ENCODE peak calls at places on chromosomes 12 and 14, in ten cellular contexts. J is NT2/D1, T is endothelial cell of umbilical vein, N is fibroblast of lung, V is endodermal cell, O is DND-41, Z is tibial artery, G is SJSA1, E is GM12878, H is GM23248. S is an unnamed sample.

GRCh38 chr12:108664338-108665258 is 30.9 kb upstream of the SELPLG start:
- DNase-seq in Z (peak; percentile 93), N (peak; percentile 91), T (peak; percentile 99), E (peak; percentile 91), O (peak; percentile 87), J (peak; percentile 85), G (peak; percentile 83), V (peak; percentile 97), H (peak; percentile 95), S (peak; percentile 93)

GRCh38 chr12:101490286-101490920 is 15.3 kb downstream of the SPIC start:
- DNase-seq in G (no peak), V (peak; percentile 87), E (no peak), Z (no peak), J (peak; percentile 67), N (no peak), T (no peak), H (peak; percentile 4), O (no peak), S (peak; percentile 72)

GRCh38 chr14:28760431-28760996 is 6.1 kb upstream of the FOXG1 start:
- DNase-seq in H (no peak), V (no peak), J (no peak), G (no peak), N (no peak), Z (no peak), T (no peak), O (no peak), E (no peak), S (no peak)

GRCh38 chr12:115230576-115230975 is 546.6 kb upstream of the TBX3 start:
- DNase-seq in E (no peak), G (no peak), Z (no peak), T (no peak), N (no peak), H (no peak), V (no peak), O (no peak), J (no peak), S (no peak)

GRCh38 chr12:70317781-70318180 is 48.3 kb upstream of the KCNMB4 start:
- DNase-seq in Z (no peak), V (no peak), T (no peak), H (no peak), G (no peak), E (peak; percentile 77), O (no peak), N (peak; percentile 26), J (no peak), S (no peak)

GRCh38 chr12:116337312-116337711 is 59.8 kb upstream of the MED13L start:
- DNase-seq in H (no peak), T (no peak), V (no peak), Z (no peak), G (no peak), J (no peak), O (no peak), N (no peak), E (no peak), S (no peak)

GRCh38 chr12:56338643-56339422 is at the start of gene IL23A:
- DNase-seq in N (peak; percentile 69), Z (no peak), J (no peak), V (peak; percentile 91), T (peak; percentile 23), G (no peak), E (peak; percentile 61), O (peak; percentile 27), H (peak; percentile 33), S (no peak)

GRCh38 chr12:95322335-95322734 is 104.7 kb downstream of the VEZT start:
- DNase-seq in H (peak; percentile 13), O (no peak), V (no peak), N (peak; percentile 40), G (peak; percentile 82), J (no peak), E (no peak), Z (no peak), T (no peak), S (no peak)

GRCh38 chr14:65019944-65020566 is 33.4 kb downstream of the FNTB start:
- DNase-seq in J (no peak), O (no peak), E (no peak), G (peak; percentile 47), H (peak; percentile 84), T (peak; percentile 82), Z (no peak), V (peak; percentile 68), N (peak; percentile 83), S (peak; percentile 76)

GRCh38 chr14:32009636-32010560 is 67.2 kb upstream of the ARHGAP5 start:
- DNase-seq in J (no peak), T (no peak), Z (no peak), V (no peak), E (no peak), O (no peak), H (no peak), G (no peak), N (no peak), S (no peak)

GRCh38 chr12:18294889-18295288 is 33.6 kb downstream of the PIK3C2G start:
- DNase-seq in V (no peak), E (no peak), Z (no peak), G (no peak), N (no peak), T (no peak), J (no peak), H (no peak), O (no peak), S (no peak)

GRCh38 chr12:3962661-3963483 is 89.7 kb upstream of the PARP11 start:
- DNase-seq in H (no peak), E (no peak), O (no peak), T (no peak), Z (peak; percentile 24), V (peak; percentile 72), G (peak; percentile 10), J (no peak), N (no peak), S (no peak)

GRCh38 chr14:104443391-104444158 is 136.0 kb upstream of the C14orf180 start:
- DNase-seq in J (no peak), H (no peak), Z (peak; percentile 11), V (peak; percentile 78), E (no peak), O (peak; percentile 3), G (no peak), N (no peak), T (no peak), S (peak; percentile 82)

GRCh38 chr14:26596722-26597030 is 1.2 kb downstream of the NOVA1 start:
- DNase-seq in H (peak; percentile 38), E (no peak), N (peak; percentile 5), V (peak; percentile 57), G (no peak), O (no peak), T (peak; percentile 28), J (no peak), Z (peak; percentile 21), S (no peak)

GRCh38 chr12:70876952-70877351 is 43.6 kb downstream of the PTPRR start:
- DNase-seq in E (no peak), N (peak; percentile 54), O (no peak), H (peak; percentile 90), T (no peak), G (no peak), J (no peak), V (peak; percentile 44), Z (no peak), S (no peak)

GRCh38 chr12:72277415-72277814 is 5.2 kb downstream of the TRHDE start:
- DNase-seq in H (peak; percentile 16), G (no peak), Z (no peak), J (no peak), E (no peak), V (no peak), T (no peak), O (no peak), N (peak; percentile 73), S (no peak)
- H3K4me3 ChIP-seq in H (no peak overlapping the region), G (peak overlapping the region; percentile 8), Z (no peak overlapping the region), J (no peak overlapping the region), E (no peak overlapping the region), V (no peak overlapping the region), T (no peak overlapping the region), O (no peak overlapping the region), N (peak overlapping the region; percentile 76), S (no peak overlapping the region)

DNA sequence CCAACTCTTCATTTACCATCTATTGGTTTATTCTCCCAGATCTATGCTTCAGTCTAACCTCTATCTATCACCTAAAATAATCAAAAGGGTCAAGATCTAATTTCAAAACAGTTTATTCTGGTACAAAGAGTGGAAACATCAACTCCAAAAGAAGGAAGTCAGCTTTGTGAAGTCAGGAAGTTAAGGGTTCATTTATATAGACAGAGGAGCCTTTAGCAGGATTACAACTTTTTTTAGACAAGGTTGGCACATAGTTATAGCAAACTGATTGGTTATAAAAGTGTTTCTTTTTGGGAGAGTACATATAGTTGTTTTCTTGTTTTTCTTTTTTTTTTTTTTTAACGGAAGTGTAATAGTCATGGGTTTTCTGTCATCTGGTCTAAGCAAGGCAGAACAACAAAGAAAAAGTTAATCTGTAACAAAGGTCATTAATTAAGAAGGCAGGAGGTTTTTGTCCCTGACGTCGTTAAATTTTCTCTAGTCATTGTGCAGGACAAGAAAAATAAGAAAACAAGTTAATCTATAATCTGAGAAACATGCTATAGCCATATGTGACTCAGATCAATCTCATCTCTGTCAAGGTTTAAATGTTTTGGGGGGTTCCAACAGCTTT is 13.0 kb upstream of the MFAP5 start:
- DNase-seq in N (no peak), H (no peak), T (peak; percentile 51), V (no peak), G (no peak), Z (no peak), O (no peak), J (no peak), E (no peak), S (no peak)
- H3K4me1 ChIP-seq in N (no peaks in the 10 kb centered on the region), H (peaks cover 5% of the 10 kb centered on the region), T (peaks cover 27% of the 10 kb centered on the region), V (no peaks in the 10 kb centered on the region), G (peaks cover 5% of the 10 kb centered on the region), Z (no peaks in the 10 kb centered on the region), O (no peaks in the 10 kb centered on the region), J (no peaks in the 10 kb centered on the region), E (no peaks in the 10 kb centered on the region), S (no peaks in the 10 kb centered on the region)

DNA sequence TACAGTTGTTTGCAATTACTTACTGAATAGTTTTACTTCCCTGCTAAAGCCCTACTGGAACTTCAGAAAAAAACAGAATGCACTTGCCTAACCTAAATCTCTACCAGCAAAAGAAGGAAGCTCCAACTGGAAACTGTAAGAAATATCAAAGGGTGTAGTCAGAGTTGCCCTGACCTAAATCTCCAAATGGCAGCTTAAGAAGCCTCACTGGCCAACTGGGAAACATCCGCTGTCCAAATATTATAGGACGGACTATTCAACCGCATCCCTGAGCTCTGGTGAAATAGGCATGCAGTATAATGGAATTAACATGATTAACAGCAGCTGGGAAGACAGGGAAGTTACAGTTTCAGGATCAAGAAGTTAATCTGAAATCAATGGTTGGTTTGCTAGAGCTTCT is 24.3 kb downstream of the ANAPC7 start:
- DNase-seq in Z (no peak), T (no peak), O (no peak), G (no peak), V (no peak), J (no peak), E (no peak), N (no peak), H (no peak), S (no peak)
- H3K36me3 ChIP-seq in Z (peaks cover 85% of the 10 kb centered on the region), T (peaks cover 33% of the 10 kb centered on the region), O (peaks cover 90% of the 10 kb centered on the region), G (peaks cover 89% of the 10 kb centered on the region), V (peaks cover 81% of the 10 kb centered on the region), J (peaks cover 76% of the 10 kb centered on the region), E (peaks cover 31% of the 10 kb centered on the region), N (peaks cover 10% of the 10 kb centered on the region), H (peaks cover 54% of the 10 kb centered on the region), S (peaks cover 52% of the 10 kb centered on the region)

DNA sequence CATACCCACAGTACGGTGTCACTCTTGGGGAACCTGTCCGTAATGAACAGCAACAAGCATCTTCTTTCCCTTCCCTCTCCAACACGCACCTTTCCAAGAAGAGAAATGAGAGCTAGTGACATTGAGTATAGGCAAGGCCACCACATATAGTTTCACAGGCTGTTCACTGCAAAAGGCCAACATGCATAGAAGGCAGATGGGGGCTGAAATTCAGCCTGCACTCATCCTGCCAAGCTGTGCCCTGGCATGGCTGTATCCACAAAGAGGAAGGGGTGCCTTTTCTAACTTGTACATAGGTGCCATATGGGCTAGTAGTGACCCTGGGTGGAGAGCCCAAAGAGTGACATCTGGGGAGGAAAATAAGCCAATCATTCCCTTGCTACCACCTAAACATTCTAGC is 169.6 kb downstream of the ZFP36L1 start:
- DNase-seq in G (no peak), E (no peak), N (no peak), Z (no peak), J (no peak), V (peak; percentile 13), T (no peak), O (no peak), H (no peak), S (no peak)
- H3K4me3 ChIP-seq in G (no peak overlapping the region), E (no peak overlapping the region), N (no peak overlapping the region), Z (no peak overlapping the region), J (no peak overlapping the region), V (no peak overlapping the region), T (no peak overlapping the region), O (no peak overlapping the region), H (no peak overlapping the region), S (no peak overlapping the region)